ENCODE peak calls at places on chromosomes 7 and 10, in ten cellular contexts. T, I, W, Z, X, A, K, R, V and J are unnamed samples.

GRCh38 chr7:157136372-157136771 is 2.4 kb upstream of the UBE3C start:
- DNase-seq in T (peak), I (peak), W (no peak), Z (no peak), X (no peak), A (no peak), K (peak), R (no peak), V (no peak), J (peak)

GRCh38 chr10:29386347-29386999 is 97.6 kb downstream of the LYZL1 start:
- DNase-seq in T (peak), I (peak), W (no peak), Z (peak), X (peak), A (no peak), K (no peak), R (no peak), V (no peak), J (peak)

GRCh38 chr7:253491-254336 is 36.3 kb upstream of the FOXL3 start:
- DNase-seq in T (no peak), I (no peak), W (no peak), Z (no peak), X (no peak), A (no peak), K (no peak), R (no peak), V (no peak), J (no peak)

GRCh38 chr10:74882831-74883230 is 56.4 kb downstream of the KAT6B start:
- DNase-seq in T (peak), I (peak), W (no peak), Z (no peak), X (no peak), A (no peak), K (no peak), R (no peak), V (no peak), J (peak)

GRCh38 chr10:2985729-2986232 is 81.6 kb upstream of the PFKP start:
- DNase-seq in T (peak), I (peak), W (no peak), Z (peak), X (no peak), A (no peak), K (no peak), R (no peak), V (no peak), J (peak)

GRCh38 chr10:69634759-69635425 is 4.8 kb downstream of the FAM241B start:
- DNase-seq in T (no peak), I (no peak), W (no peak), Z (peak), X (no peak), A (no peak), K (no peak), R (no peak), V (no peak), J (no peak)

GRCh38 chr7:67636363-67637355 is 640.0 kb downstream of the TYW1 start:
- DNase-seq in T (no peak), I (no peak), W (no peak), Z (peak), X (no peak), A (no peak), K (no peak), R (no peak), V (no peak), J (no peak)

GRCh38 chr7:82156168-82156567 is 287.4 kb downstream of the CACNA2D1 start:
- DNase-seq in T (no peak), I (peak), W (no peak), Z (peak), X (no peak), A (no peak), K (no peak), R (no peak), V (no peak), J (no peak)

GRCh38 chr10:21732067-21732772 is 198.2 kb downstream of the MLLT10 start:
- DNase-seq in T (peak), I (peak), W (no peak), Z (peak), X (peak), A (no peak), K (no peak), R (peak), V (peak), J (peak)

DNA sequence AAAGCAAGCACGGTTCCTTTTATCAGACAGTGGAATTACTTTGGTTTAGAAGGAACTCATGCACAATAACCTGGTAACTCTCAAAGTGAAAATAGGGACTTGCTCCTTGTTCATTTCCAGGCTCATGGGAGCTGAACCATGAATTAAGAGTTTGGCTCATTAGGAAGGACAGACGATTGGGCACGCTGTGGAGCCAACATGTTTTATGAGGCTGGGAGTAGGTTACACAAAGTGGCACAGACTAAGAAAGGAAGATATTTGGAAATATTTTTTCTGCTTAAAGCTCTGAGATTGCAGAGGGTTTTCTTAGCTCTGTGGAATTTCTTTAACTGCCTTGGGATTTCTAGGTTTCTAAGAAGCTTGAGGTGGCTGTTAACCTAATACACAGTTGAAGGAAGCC is 344.6 kb downstream of the RNLS start:
- DNase-seq in T (no peak), I (no peak), W (no peak), Z (no peak), X (no peak), A (no peak), K (no peak), R (no peak), V (no peak), J (no peak)
- TF ChIP-seq CTCF in T (no peak), I (no peak), W (no peak), Z (no peak), X (no peak), A (no peak), K (no peak), R (no peak), V (no peak), J (no peak)

GRCh38 chr10:97498076-97498840 is at the start of gene MMS19:
- DNase-seq in T (peak), I (peak), W (peak), Z (peak), X (peak), A (peak), K (peak), R (peak), V (peak), J (peak)
- TF ChIP-seq CTCF in T (no peak), I (no peak), W (no peak), Z (no peak), X (no peak), A (no peak), K (no peak), R (no peak), V (no peak), J (no peak)

DNA sequence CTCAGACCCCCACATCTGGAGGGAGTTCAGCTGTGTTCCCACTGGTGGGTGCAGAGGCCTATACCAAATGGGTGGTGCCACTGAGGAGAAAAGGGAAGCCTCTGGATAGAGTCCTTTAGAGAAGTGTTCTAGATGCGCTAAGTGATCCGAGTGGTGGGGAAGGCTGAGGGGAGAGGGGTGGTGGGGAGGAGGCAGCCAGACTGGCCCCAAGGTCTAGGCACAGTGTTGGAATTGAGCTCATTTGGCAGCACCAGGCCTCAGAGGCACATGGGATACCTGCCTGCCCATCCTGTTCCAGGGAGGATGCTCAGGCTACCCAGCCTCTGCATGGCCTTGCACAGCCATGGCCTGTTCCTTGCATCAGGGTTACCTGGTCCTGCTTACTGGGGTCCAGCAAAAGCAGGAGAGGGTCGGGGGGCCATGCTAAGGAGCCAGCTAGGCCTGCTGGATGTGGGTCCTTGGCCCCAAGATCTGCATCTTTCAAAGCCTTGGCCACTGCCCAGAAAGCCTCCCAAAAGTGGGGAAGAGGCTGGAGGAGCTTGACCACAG is 99.6 kb downstream of the NEURL1 start:
- DNase-seq in T (no peak), I (no peak), W (no peak), Z (no peak), X (no peak), A (no peak), K (no peak), R (no peak), V (no peak), J (no peak)
- TF ChIP-seq CTCF in T (no peak), I (no peak), W (no peak), Z (no peak), X (no peak), A (no peak), K (no peak), R (no peak), V (no peak), J (no peak)

GRCh38 chr10:113679463-113680171 is at the start of gene CASP7:
- DNase-seq in T (peak), I (peak), W (peak), Z (peak), X (peak), A (peak), K (no peak), R (peak), V (peak), J (peak)
- TF ChIP-seq CTCF in T (peak), I (no peak), W (no peak), Z (peak), X (peak), A (no peak), K (peak), R (no peak), V (peak), J (no peak)

DNA sequence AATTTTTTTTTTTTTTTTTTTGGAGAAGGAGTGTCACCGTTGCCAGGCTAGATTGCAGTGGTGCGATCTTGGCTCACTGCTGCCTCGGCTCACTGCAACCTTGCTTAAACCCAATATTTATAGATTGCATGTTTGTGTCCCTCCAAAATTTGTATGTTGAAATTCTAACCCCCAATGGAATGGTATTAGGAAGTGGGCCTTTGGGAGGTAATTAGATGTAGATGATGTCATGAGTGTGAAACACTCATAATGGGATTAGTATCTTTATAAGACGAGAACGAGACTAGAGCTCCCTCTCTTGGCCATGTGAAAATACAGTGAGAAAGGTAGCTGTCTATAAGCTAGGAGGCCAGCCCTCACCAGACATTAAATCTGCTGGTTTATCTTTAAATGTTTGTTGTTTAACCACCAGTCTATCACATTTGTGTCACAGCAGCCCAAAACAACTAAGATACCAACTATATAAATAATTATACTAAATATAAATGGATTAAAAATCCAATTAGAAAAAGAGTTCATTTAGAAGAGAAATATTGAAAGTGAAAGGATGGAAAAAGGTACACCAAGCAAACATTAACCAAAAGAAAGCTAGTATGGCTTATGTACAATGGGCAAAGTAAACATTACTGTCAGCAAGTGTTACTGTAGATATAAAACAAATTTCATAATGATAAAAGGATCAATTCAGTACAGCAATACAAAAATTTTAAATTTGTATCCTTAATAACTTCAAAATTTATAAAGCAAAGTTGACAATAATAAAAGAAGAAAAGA is 9.3 kb downstream of the TCAF1 start:
- DNase-seq in T (peak), I (peak), W (no peak), Z (peak), X (peak), A (no peak), K (no peak), R (no peak), V (no peak), J (peak)
- TF ChIP-seq CTCF in T (peak), I (peak), W (no peak), Z (peak), X (peak), A (no peak), K (peak), R (peak), V (peak), J (peak)

GRCh38 chr7:1558181-1558811 is 2.3 kb upstream of the TMEM184A start:
- DNase-seq in T (no peak), I (peak), W (no peak), Z (peak), X (no peak), A (no peak), K (no peak), R (peak), V (no peak), J (no peak)
- TF ChIP-seq CTCF in T (no peak), I (peak), W (peak), Z (peak), X (no peak), A (peak), K (peak), R (no peak), V (no peak), J (peak)